ENCODE peak calls at places on chromosomes 3 and 15, in six cellular contexts. J is A549, W is pancreas, O is psoas muscle, F is GM20000, L is GM06990. X is an unnamed sample.

GRCh38 chr15:40925495-40925862 is 3.7 kb upstream of the DLL4 start:
- DNase-seq in F (no peak), W (no peak), J (no peak), L (no peak), O (no peak), X (no peak)

GRCh38 chr3:143974181-143974876 is 2.7 kb downstream of the DIPK2A start:
- DNase-seq in L (no peak), W (no peak), J (no peak), O (no peak), F (no peak), X (no peak)

GRCh38 chr3:63937661-63938651 is 25.8 kb upstream of the SCAANT1 start:
- DNase-seq in L (peak), W (no peak), F (no peak), J (no peak), O (no peak), X (no peak)

GRCh38 chr3:186930639-186931486 is 537 bp downstream of the ST6GAL1 start:
- DNase-seq in O (peak), W (peak), L (peak), J (peak), F (peak), X (peak)

GRCh38 chr3:180680097-180680430 is 775 bp upstream of the CCDC39 start:
- DNase-seq in F (peak), L (no peak), W (peak), J (peak), O (no peak), X (no peak)

GRCh38 chr3:117752984-117753717 is 1043.6 kb downstream of the TUSC7 start:
- DNase-seq in O (no peak), L (no peak), W (no peak), F (no peak), J (no peak), X (no peak)

GRCh38 chr15:80020731-80021130 is 38.7 kb upstream of the ZFAND6 start:
- DNase-seq in F (no peak), J (no peak), W (no peak), O (no peak), L (no peak), X (no peak)

GRCh38 chr3:119639494-119640350 is 20.7 kb downstream of the POPDC2 start:
- DNase-seq in O (no peak), F (no peak), W (no peak), L (peak), J (no peak), X (no peak)

GRCh38 chr15:40338041-40338657 is 2.6 kb downstream of the CCDC9B start:
- DNase-seq in L (peak), O (peak), J (peak), W (peak), F (peak), X (no peak)

GRCh38 chr3:13163848-13164382 is 90.7 kb upstream of the IQSEC1 start:
- DNase-seq in J (no peak), W (no peak), F (no peak), O (no peak), L (no peak), X (no peak)

GRCh38 chr15:66483131-66483566 is 14.4 kb downstream of the SNAPC5 start:
- DNase-seq in F (no peak), W (peak), O (peak), L (no peak), J (no peak), X (no peak)

GRCh38 chr3:99925584-99925983 is 107.9 kb downstream of the CMSS1 start:
- DNase-seq in W (peak), L (no peak), O (no peak), J (peak), F (no peak), X (no peak)

GRCh38 chr3:36496734-36497133 is 116.4 kb downstream of the STAC start:
- DNase-seq in F (no peak), W (no peak), L (no peak), O (no peak), J (no peak), X (no peak)

GRCh38 chr15:65377105-65377975 is 462 bp downstream of the IGDCC3 start:
- DNase-seq in F (no peak), L (no peak), J (peak), W (no peak), O (peak), X (no peak)

GRCh38 chr15:100997442-100997841 is 78.3 kb downstream of the LRRK1 start:
- DNase-seq in F (no peak), O (no peak), J (no peak), W (no peak), L (no peak), X (no peak)

GRCh38 chr15:89767411-89767915 is 8.7 kb upstream of the MESP2 start:
- DNase-seq in W (peak), O (no peak), F (no peak), L (no peak), J (no peak), X (no peak)

GRCh38 chr3:14343338-14344112 is 58.9 kb upstream of the SLC6A6 start:
- DNase-seq in W (no peak), F (no peak), L (no peak), J (no peak), O (no peak), X (no peak)

GRCh38 chr3:29898609-29899008 is 617.7 kb downstream of the RBMS3 start:
- DNase-seq in W (no peak), F (no peak), J (no peak), L (no peak), O (no peak), X (no peak)

GRCh38 chr3:13836658-13837587 is 42.9 kb downstream of the WNT7A start:
- DNase-seq in J (no peak), L (no peak), F (no peak), O (no peak), W (no peak), X (no peak)

GRCh38 chr3:130759692-130760338 is 13.2 kb upstream of the PIK3R4 start:
- DNase-seq in F (peak), J (peak), W (peak), L (no peak), O (peak), X (peak)

GRCh38 chr15:70376929-70377691 is 279.4 kb upstream of the TLE3 start:
- DNase-seq in W (peak), O (peak), J (no peak), L (no peak), F (no peak), X (no peak)

GRCh38 chr15:28913171-28913765 is 27.5 kb downstream of the APBA2 start:
- DNase-seq in J (peak), L (no peak), W (no peak), F (no peak), O (no peak), X (no peak)

GRCh38 chr3:4703054-4703480 is 209.9 kb downstream of the ITPR1 start:
- DNase-seq in L (no peak), J (no peak), O (no peak), W (no peak), F (no peak), X (no peak)

GRCh38 chr3:148646126-148646660 is 51.5 kb upstream of the AGTR1 start:
- DNase-seq in W (no peak), O (no peak), F (no peak), J (no peak), L (no peak), X (no peak)

GRCh38 chr3:149967067-149967685 is 3.5 kb downstream of the PFN2 start:
- DNase-seq in L (peak), W (no peak), F (peak), O (no peak), J (peak), X (no peak)

GRCh38 chr3:8491750-8492149 is 9.9 kb upstream of the LMCD1 start:
- DNase-seq in O (peak), F (no peak), J (no peak), W (no peak), L (no peak), X (no peak)

GRCh38 chr3:153373571-153373970 is 211.5 kb downstream of the RAP2B start:
- DNase-seq in W (no peak), O (no peak), J (no peak), F (no peak), L (no peak), X (no peak)

GRCh38 chr3:111861396-111861795 is 2.3 kb downstream of the PHLDB2 start:
- DNase-seq in F (no peak), J (no peak), L (no peak), O (no peak), W (no peak), X (no peak)

GRCh38 chr3:150252462-150252861 is 155.6 kb upstream of the TSC22D2 start:
- DNase-seq in J (peak), L (no peak), F (no peak), O (no peak), W (peak), X (no peak)

GRCh38 chr15:85744636-85745422 is 49.9 kb downstream of the KLHL25 start:
- DNase-seq in F (no peak), J (no peak), W (no peak), L (no peak), O (no peak), X (no peak)

GRCh38 chr3:123374016-123374415 is 74.9 kb downstream of the ADCY5 start:
- DNase-seq in J (no peak), O (no peak), W (no peak), L (no peak), F (no peak), X (no peak)

GRCh38 chr3:123373535-123373987 is 75.3 kb downstream of the ADCY5 start:
- DNase-seq in J (no peak), L (no peak), W (no peak), F (no peak), O (no peak), X (no peak)

GRCh38 chr3:123377173-123377740 is 71.6 kb downstream of the ADCY5 start:
- DNase-seq in W (no peak), F (no peak), L (no peak), O (no peak), J (no peak), X (no peak)

GRCh38 chr3:123376451-123377172 is 72.3 kb downstream of the ADCY5 start:
- DNase-seq in F (no peak), J (no peak), O (no peak), L (no peak), W (no peak), X (peak)

GRCh38 chr3:123375014-123375940 is 73.6 kb downstream of the ADCY5 start:
- DNase-seq in F (no peak), O (no peak), L (no peak), W (no peak), J (no peak), X (peak)
- TF ChIP-seq CTCF in F (no peak), O (no peak), L (no peak), W (no peak), J (no peak), X (no peak)

GRCh38 chr3:193673845-193674244 is 80.8 kb downstream of the OPA1 start:
- DNase-seq in W (no peak), J (no peak), F (no peak), O (no peak), L (no peak), X (no peak)
- TF ChIP-seq CTCF in W (no peak), J (no peak), F (no peak), O (no peak), L (no peak), X (no peak)

DNA sequence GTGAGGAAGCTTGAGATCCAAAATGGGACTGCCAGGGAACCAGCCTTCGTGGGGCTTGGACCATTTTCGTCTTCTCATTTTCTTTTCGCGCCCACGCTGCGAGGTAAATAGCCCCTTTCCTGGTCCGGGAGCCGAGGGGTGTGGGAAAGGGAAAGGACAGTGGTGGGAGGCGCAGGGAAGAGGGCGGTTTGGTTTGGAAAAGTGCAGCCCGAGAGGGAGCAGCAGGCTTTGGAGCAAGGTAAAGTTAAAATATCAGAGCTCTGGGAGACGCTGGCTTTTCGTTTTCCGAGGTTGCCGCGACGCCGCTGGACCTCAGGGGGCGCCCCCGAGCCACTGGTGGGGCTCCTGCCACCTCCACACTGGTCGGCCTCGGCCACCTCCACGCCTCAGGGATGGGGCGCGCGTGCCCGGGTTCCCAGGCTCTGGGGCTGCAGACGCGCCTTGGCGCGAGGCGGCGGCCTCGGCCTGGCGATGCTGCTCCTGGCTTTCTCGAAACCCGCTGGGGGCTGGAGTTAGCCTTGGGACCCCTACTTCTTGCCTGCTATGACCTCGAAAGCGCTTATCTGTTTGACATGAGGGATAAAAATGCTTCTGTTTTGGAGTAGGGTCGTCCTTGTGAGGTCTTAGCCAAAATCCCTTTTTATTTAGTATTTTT is 3.2 kb downstream of the PTPRG start:
- DNase-seq in F (peak), L (peak), J (no peak), O (peak), W (peak), X (no peak)
- TF ChIP-seq CTCF in F (peak), L (peak), J (no peak), O (peak), W (peak), X (peak)

DNA sequence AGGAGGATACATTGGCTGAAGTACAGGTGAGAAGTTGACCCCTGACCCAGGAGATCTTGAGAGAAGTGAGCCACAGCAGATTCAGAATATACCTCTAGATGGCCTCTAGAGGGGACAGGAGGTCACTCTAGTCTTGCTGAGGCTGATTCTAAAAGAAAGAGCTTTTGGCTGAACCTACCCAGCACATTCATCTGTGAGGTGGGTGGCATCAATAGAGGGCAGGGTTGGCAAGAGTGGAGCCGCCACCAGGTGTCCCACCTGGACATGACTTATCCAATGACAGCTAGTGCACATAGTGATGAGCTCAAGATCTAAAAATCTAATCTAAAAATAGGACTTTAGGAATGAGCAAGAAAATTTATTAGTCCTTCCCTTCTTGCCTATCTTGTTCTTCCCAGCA is 51.6 kb downstream of the CYP19A1 start:
- DNase-seq in J (peak), W (no peak), F (no peak), O (no peak), L (no peak), X (no peak)
- TF ChIP-seq CTCF in J (no peak), W (no peak), F (no peak), O (no peak), L (peak), X (no peak)

GRCh38 chr3:160956785-160957184 is 148.4 kb downstream of the B3GALNT1 start:
- DNase-seq in J (no peak), F (peak), L (peak), O (no peak), W (no peak), X (no peak)
- TF ChIP-seq CTCF in J (no peak), F (peak), L (peak), O (no peak), W (no peak), X (no peak)

GRCh38 chr3:16720367-16720766 is 115.1 kb upstream of the DAZL start:
- DNase-seq in F (no peak), W (no peak), J (no peak), O (no peak), L (no peak), X (no peak)

GRCh38 chr3:16721494-16721893 is 116.3 kb upstream of the DAZL start:
- DNase-seq in W (no peak), F (peak), O (no peak), L (no peak), J (no peak), X (no peak)

GRCh38 chr3:16724487-16724886 is 119.3 kb upstream of the DAZL start:
- DNase-seq in O (no peak), L (no peak), F (no peak), W (no peak), J (no peak), X (no peak)

GRCh38 chr3:16719426-16719825 is 114.2 kb upstream of the DAZL start:
- DNase-seq in J (no peak), W (no peak), L (no peak), F (no peak), O (no peak), X (no peak)

GRCh38 chr3:16723994-16724393 is 118.8 kb upstream of the DAZL start:
- DNase-seq in L (no peak), O (no peak), F (no peak), W (no peak), J (peak), X (no peak)
- TF ChIP-seq CTCF in L (peak), O (peak), F (no peak), W (no peak), J (no peak), X (no peak)

DNA sequence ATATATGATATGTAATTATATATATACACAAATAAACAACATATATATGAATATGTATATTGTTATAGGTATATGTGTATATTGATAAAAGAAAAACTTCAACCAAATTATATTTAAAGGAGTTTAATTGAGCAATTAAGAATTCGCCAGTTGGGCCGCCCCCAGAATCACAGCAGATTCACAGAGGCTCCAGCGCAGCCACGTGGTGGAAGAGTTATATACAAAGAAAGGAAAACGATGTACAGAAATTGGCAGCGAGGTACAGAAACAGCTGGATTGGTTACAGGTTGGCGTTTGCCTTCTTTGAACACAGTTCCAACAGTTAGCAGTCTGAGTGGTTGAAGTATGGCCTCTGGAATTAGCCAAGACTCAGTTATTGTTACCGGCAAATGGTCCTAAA is 137.3 kb upstream of the SLC24A5 start:
- DNase-seq in F (no peak), J (no peak), W (no peak), O (no peak), L (no peak), X (no peak)
- TF ChIP-seq CTCF in F (no peak), J (no peak), W (no peak), O (no peak), L (no peak), X (no peak)

GRCh38 chr3:21292971-21293370 is 458.0 kb downstream of the ZNF385D start:
- DNase-seq in O (no peak), F (no peak), W (no peak), J (no peak), L (no peak), X (no peak)

GRCh38 chr3:21294768-21295167 is 456.2 kb downstream of the ZNF385D start:
- DNase-seq in W (no peak), J (no peak), F (no peak), O (no peak), L (no peak), X (no peak)

DNA sequence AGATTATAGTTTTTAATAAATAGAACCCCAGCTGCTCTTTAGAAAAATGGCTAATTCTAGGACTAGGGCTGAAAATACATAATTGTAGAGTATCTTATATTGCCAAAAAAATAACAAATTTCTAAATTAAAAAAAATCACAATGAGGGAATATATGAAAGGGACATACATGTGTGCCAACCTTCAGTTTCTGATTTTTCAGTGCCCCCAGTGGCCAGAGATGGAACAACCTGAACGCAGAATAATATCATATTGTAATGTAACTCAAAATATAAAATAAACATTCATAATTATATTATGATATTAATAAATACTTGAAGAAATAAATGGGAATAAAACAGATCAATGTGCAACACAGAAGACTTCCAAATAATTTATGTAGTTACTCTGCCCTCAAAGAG is 460.5 kb downstream of the ZNF385D start:
- DNase-seq in J (peak), O (no peak), L (no peak), F (no peak), W (no peak), X (no peak)
- TF ChIP-seq CTCF in J (peak), O (peak), L (peak), F (no peak), W (no peak), X (no peak)

X was measured in ascending aorta.